ENCODE peak calls at places on chromosomes 1 and 21, in nine cellular contexts. R is HepG2, S is A549, V is heart left ventricle, E is testis, P is tibial nerve, H is GM12892, W is NB4, Q is upper lobe of left lung. X is an unnamed sample.

GRCh38 chr1:236016083-236016482 is 48.8 kb downstream of the NID1 start:
- DNase-seq in P (peak), R (no peak), W (no peak), E (peak), V (peak), H (no peak), Q (no peak), S (no peak), X (no peak)

GRCh38 chr21:26709090-26709489 is 136.0 kb upstream of the CYYR1 start:
- DNase-seq in R (no peak), W (no peak), S (no peak), H (no peak), V (no peak), Q (no peak), E (no peak), P (no peak), X (no peak)

GRCh38 chr1:233368106-233368783 is 40.7 kb downstream of the MAP3K21 start:
- DNase-seq in Q (no peak), P (no peak), W (no peak), R (no peak), V (no peak), S (peak), E (peak), H (no peak), X (no peak)

GRCh38 chr1:29655145-29655544 is 418.8 kb downstream of the PTPRU start:
- DNase-seq in R (no peak), P (no peak), V (no peak), E (no peak), Q (peak), W (no peak), H (no peak), S (no peak), X (no peak)

GRCh38 chr1:243495442-243496172 is 239.8 kb downstream of the SDCCAG8 start:
- DNase-seq in S (no peak), R (no peak), P (no peak), E (no peak), W (peak), Q (no peak), H (no peak), V (no peak), X (no peak)

GRCh38 chr21:39094087-39094785 is 89.0 kb downstream of the PSMG1 start:
- DNase-seq in P (no peak), W (peak), Q (peak), E (no peak), H (no peak), R (no peak), V (no peak), S (no peak), X (no peak)

GRCh38 chr21:45306832-45307571 is 19.3 kb upstream of the POFUT2 start:
- DNase-seq in H (no peak), Q (peak), R (peak), V (peak), W (peak), E (peak), S (no peak), P (peak), X (no peak)

GRCh38 chr1:185880779-185881333 is 146.7 kb downstream of the HMCN1 start:
- DNase-seq in P (no peak), E (no peak), Q (no peak), H (no peak), V (no peak), R (no peak), W (no peak), S (no peak), X (no peak)

GRCh38 chr1:205495237-205495823 is 9.1 kb upstream of the CDK18 start:
- DNase-seq in R (no peak), H (no peak), W (no peak), Q (no peak), E (no peak), P (no peak), V (peak), S (no peak), X (no peak)

GRCh38 chr1:156859523-156860112 is 701 bp upstream of the INSRR start:
- DNase-seq in P (peak), W (no peak), Q (no peak), E (no peak), V (no peak), R (no peak), S (peak), H (peak), X (peak)

DNA sequence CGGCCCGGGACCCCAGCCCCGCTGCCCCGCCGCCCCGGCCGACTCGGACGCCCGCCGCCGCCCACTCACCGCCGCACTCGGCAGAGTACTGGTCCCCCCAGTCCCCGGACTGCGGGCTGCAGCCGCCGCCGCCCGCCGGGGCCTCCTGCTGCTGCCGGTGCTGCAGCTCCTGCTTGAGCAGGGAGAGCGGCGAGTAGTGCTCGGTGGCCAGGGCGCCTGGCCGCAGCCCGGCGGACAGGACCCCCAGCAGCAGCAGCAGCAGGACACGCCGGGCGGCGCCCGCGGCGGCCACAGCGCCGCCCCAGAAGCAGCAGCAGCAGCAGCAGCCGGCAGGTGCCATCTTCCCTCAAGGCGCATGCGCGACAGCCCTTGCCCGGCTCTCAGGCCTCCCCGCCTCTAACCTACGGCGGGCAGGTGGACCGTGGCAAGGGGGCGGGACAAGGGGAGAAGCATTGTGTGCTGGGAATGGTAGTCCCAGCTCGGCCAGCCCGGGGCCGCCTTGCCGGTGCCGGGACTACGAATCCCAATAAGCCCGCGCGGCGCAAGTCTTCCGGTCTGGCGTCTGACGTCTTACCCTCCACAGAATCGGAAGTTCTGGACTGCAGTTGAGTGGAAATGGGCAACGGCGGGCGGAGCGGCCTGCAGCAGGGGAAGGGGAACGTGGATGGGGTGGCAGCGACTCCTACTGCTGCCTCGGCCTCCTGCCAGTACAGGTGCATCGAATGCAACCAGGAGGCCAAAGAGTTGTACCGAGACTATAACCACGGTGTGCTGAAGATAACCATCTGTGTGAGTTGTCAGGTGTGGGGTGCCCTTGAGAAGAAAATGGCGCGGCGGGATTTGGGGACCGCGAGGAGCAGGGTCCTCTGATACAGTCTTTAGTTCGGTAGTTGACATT is at the start of the genes ARV1 and TTC13:
- DNase-seq in S (peak), V (peak), H (peak), W (peak), E (peak), P (peak), Q (peak), R (peak), X (peak)
- TF ChIP-seq POLR2A in S (peak), V (no peak), H (peak), W (peak), E (no peak), P (no peak), Q (peak), R (peak), X (peak)

DNA sequence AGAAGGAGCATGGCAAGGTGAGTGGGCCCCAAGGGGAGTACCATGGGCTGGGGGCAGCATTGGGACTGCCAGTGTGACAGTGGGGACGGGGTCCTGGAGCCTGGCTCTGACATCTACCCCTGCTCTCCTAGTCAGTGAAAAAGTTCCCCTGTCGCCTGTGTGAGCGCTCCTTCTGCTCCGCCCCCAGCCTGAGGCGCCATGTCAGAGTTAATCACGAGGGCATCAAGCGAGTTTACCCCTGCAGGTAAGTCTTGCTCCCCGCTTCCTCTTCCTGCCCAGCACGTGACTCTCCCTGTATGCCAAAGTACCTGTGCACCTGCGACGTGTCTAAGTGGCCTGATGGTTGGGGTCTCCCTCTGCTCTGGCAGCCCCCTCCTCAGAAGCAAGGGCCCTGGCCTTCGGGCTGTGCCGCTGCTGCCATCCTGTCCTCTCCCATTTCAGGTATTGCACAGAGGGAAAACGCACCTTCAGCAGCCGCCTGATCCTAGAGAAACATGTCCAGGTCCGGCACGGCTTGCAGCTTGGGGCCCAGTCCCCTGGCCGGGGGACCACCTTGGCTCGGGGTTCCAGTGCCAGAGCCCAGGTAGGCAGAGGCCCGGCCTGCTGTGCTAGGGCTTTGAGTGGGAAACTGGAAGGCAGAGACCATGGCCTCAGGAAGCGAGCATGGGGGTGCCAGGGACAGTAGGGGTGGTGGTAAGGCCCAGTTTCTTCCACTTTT is 8.1 kb downstream of the ZNF687 start:
- DNase-seq in Q (no peak), P (no peak), E (no peak), R (no peak), S (no peak), H (no peak), W (no peak), V (no peak), X (no peak)
- TF ChIP-seq POLR2A in Q (peak), P (no peak), E (no peak), R (no peak), S (no peak), H (peak), W (no peak), V (no peak), X (no peak)

GRCh38 chr1:201982923-201983805 is 716 bp downstream of the RNPEP start:
- DNase-seq in V (peak), S (peak), P (peak), H (peak), E (peak), R (peak), Q (peak), W (peak), X (peak)
- TF ChIP-seq POLR2A in V (no peak), S (peak), P (no peak), H (no peak), E (no peak), R (peak), Q (peak), W (peak), X (no peak)

GRCh38 chr1:112388436-112388835 is 7.6 kb upstream of the CTTNBP2NL start:
- DNase-seq in H (no peak), V (no peak), S (no peak), Q (no peak), E (no peak), P (no peak), R (no peak), W (no peak), X (no peak)

GRCh38 chr1:112389689-112390088 is 6.3 kb upstream of the CTTNBP2NL start:
- DNase-seq in Q (no peak), R (peak), P (no peak), V (no peak), W (no peak), S (no peak), H (no peak), E (no peak), X (no peak)

GRCh38 chr1:112391603-112391940 is 4.4 kb upstream of the CTTNBP2NL start:
- DNase-seq in P (no peak), Q (no peak), W (no peak), E (no peak), V (no peak), S (no peak), R (no peak), H (no peak), X (no peak)

GRCh38 chr1:112393634-112393976 is 2.4 kb upstream of the CTTNBP2NL start:
- DNase-seq in H (no peak), R (no peak), P (no peak), Q (no peak), W (no peak), V (no peak), S (no peak), E (no peak), X (no peak)

GRCh38 chr1:112390775-112391602 is 5.0 kb upstream of the CTTNBP2NL start:
- DNase-seq in S (peak), Q (peak), W (peak), P (peak), V (peak), R (peak), H (peak), E (peak), X (peak)
- TF ChIP-seq POLR2A in S (no peak), Q (peak), W (no peak), P (no peak), V (no peak), R (no peak), H (no peak), E (no peak), X (no peak)

GRCh38 chr1:160097196-160097910 is 1.1 kb downstream of the IGSF8 start:
- DNase-seq in H (no peak), P (no peak), S (no peak), R (no peak), W (peak), Q (no peak), E (no peak), V (no peak), X (no peak)
- TF ChIP-seq POLR2A in H (no peak), P (no peak), S (no peak), R (no peak), W (no peak), Q (no peak), E (no peak), V (no peak), X (no peak)

GRCh38 chr1:184859381-184860105 is 104.9 kb upstream of the EDEM3 start:
- DNase-seq in Q (no peak), V (no peak), W (no peak), P (no peak), S (no peak), R (no peak), H (no peak), E (no peak), X (no peak)

GRCh38 chr1:184860535-184860934 is 105.9 kb upstream of the EDEM3 start:
- DNase-seq in S (no peak), P (no peak), R (no peak), Q (no peak), V (no peak), W (no peak), H (no peak), E (no peak), X (no peak)

GRCh38 chr1:184860985-184861754 is 106.5 kb upstream of the EDEM3 start:
- DNase-seq in V (no peak), H (no peak), R (no peak), W (no peak), P (no peak), S (no peak), E (no peak), Q (no peak), X (no peak)

GRCh38 chr1:184858288-184858687 is 103.6 kb upstream of the EDEM3 start:
- DNase-seq in H (no peak), S (no peak), P (no peak), E (no peak), W (no peak), Q (no peak), R (no peak), V (no peak), X (no peak)

GRCh38 chr1:184861755-184862336 is 107.2 kb upstream of the EDEM3 start:
- DNase-seq in P (no peak), R (peak), S (no peak), W (no peak), E (no peak), H (no peak), V (no peak), Q (no peak), X (no peak)
- TF ChIP-seq POLR2A in P (no peak), R (no peak), S (no peak), W (no peak), E (no peak), H (no peak), V (no peak), Q (no peak), X (no peak)

DNA sequence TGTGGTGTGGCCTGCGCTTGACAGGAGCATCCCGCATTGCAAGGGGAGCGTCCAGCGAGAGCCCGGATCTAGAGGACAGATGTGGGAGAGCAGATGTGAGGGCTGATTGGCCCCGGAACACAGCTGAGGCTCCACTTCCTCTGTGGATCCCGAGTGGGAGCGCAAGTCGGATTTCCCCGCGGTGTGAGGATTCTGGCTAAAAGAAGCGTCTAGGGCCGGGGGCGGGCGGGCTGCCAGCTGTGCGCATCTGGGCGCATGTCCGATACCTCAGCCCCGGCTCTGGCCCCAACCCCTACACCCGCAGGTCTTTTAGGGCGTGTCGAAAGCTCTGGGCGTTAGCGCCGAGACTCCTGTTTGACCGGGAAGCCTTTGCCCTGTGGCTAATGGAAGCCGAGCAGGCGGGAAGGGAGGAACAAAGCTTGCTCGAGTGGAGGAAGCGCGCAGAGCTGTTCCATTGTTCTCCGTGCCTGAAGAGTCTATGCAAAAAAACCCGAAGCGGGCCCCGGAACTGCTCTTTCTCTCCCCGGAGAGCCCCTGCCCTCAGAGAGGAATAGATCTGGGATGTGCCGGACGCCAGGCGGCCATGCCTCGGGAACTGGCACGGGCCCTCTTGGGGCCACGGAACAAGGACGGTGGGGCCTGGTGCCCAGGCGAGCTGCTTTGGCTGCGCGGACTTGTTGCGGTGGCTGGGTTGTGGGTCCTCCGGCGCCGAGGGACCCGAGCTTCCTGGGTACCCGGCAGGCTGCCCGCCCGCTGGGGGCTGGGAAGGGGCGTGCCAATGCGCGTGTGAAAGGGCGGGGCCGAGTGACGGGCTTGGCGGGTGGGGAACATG is 111.1 kb downstream of the NAV1 start:
- DNase-seq in W (no peak), H (no peak), S (peak), P (peak), Q (peak), V (peak), E (peak), R (no peak), X (peak)
- TF ChIP-seq POLR2A in W (no peak), H (no peak), S (no peak), P (no peak), Q (no peak), V (no peak), E (peak), R (no peak), X (no peak)

GRCh38 chr21:29346281-29346680 is 47.6 kb downstream of the BACH1 start:
- DNase-seq in S (no peak), Q (no peak), V (no peak), R (no peak), W (no peak), E (no peak), H (no peak), P (no peak), X (no peak)

GRCh38 chr21:29340228-29340627 is 41.5 kb downstream of the BACH1 start:
- DNase-seq in R (no peak), V (no peak), W (no peak), P (no peak), E (no peak), Q (no peak), H (no peak), S (no peak), X (no peak)

GRCh38 chr21:29338256-29338655 is 39.5 kb downstream of the BACH1 start:
- DNase-seq in S (no peak), W (no peak), V (no peak), H (no peak), R (no peak), E (no peak), P (no peak), Q (no peak), X (no peak)

GRCh38 chr21:29343517-29343916 is 44.8 kb downstream of the BACH1 start:
- DNase-seq in Q (no peak), P (no peak), R (no peak), E (no peak), H (no peak), S (no peak), V (no peak), W (no peak), X (no peak)

DNA sequence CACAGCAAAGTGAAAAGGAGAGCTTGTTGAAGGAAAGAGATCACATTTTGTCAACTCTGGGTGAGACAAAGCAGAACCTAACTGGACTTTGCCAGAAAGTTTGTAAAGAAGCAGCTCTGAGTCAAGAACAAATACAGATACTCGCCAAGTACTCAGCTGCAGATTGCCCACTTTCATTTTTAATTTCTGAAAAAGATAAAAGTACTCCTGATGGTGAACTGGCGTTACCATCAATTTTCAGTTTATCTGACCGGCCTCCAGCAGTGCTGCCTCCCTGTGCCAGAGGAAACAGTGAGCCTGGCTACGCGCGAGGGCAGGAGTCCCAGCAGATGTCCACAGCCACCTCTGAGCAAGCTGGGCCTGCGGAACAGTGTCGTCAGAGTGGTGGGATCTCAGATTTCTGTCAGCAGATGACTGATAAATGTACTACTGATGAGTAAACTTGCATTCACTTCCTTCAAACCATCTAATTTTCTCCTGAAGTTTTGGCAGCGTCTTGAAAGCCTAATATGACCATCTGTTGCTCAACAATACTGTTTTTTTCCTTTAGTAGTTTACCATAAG is 43.8 kb downstream of the BACH1 start:
- DNase-seq in W (no peak), H (no peak), R (no peak), V (peak), S (peak), Q (peak), E (no peak), P (peak), X (no peak)
- TF ChIP-seq POLR2A in W (no peak), H (no peak), R (no peak), V (no peak), S (no peak), Q (no peak), E (no peak), P (no peak), X (no peak)

GRCh38 chr1:26945728-26946127 is 14.5 kb downstream of the KDF1 start:
- DNase-seq in V (no peak), R (no peak), Q (no peak), P (no peak), W (no peak), S (no peak), E (peak), H (no peak), X (no peak)
- TF ChIP-seq POLR2A in V (no peak), R (no peak), Q (no peak), P (no peak), W (no peak), S (no peak), E (no peak), H (no peak), X (no peak)

X was measured in erythroblast.